ENCODE peak calls at places on chromosomes 13 and 19, in nine cellular contexts. One of them, this sample, is unnamed.

GRCh38 chr13:110398564-110399507 is 91.8 kb downstream of the COL4A2 start:
- DNase-seq in K562: no peak
- DNase-seq in SK-N-SH: no peak
- DNase-seq in HCT116: no peak
- DNase-seq in HepG2: no peak
- DNase-seq in Panc1: no peak
- DNase-seq in HL-60: no peak
- DNase-seq in A549: no peak
- DNase-seq in GM23338: no peak
- DNase-seq in this sample: no peak

GRCh38 chr13:113656831-113657671 is 947 bp downstream of the ATP4B start:
- DNase-seq in HepG2: no peak
- DNase-seq in SK-N-SH: no peak
- DNase-seq in GM23338: no peak
- DNase-seq in HCT116: no peak
- DNase-seq in HL-60: no peak
- DNase-seq in A549: no peak
- DNase-seq in Panc1: no peak
- DNase-seq in K562: no peak
- DNase-seq in this sample: no peak

GRCh38 chr13:24386816-24387708 is 77.7 kb downstream of the C1QTNF9 start:
- DNase-seq in K562: no peak
- DNase-seq in Panc1: no peak
- DNase-seq in HCT116: no peak
- DNase-seq in SK-N-SH: no peak
- DNase-seq in GM23338: no peak
- DNase-seq in HepG2: no peak
- DNase-seq in HL-60: no peak
- DNase-seq in A549: no peak
- DNase-seq in this sample: no peak

GRCh38 chr19:58361900-58362271 is 665 bp downstream of the ZNF497 start:
- DNase-seq in Panc1: peak
- DNase-seq in A549: peak
- DNase-seq in SK-N-SH: peak
- DNase-seq in HL-60: peak
- DNase-seq in HCT116: peak
- DNase-seq in K562: peak
- DNase-seq in GM23338: peak
- DNase-seq in HepG2: peak
- DNase-seq in this sample: no peak

GRCh38 chr13:33367931-33368330 is 82.4 kb upstream of the STARD13 start:
- DNase-seq in K562: no peak
- DNase-seq in A549: no peak
- DNase-seq in SK-N-SH: no peak
- DNase-seq in HL-60: peak
- DNase-seq in HCT116: no peak
- DNase-seq in GM23338: no peak
- DNase-seq in HepG2: no peak
- DNase-seq in Panc1: no peak
- DNase-seq in this sample: peak

GRCh38 chr19:51347209-51347928 is 5.4 kb upstream of the VSIG10L start:
- DNase-seq in Panc1: no peak
- DNase-seq in A549: no peak
- DNase-seq in SK-N-SH: no peak
- DNase-seq in HL-60: no peak
- DNase-seq in HCT116: no peak
- DNase-seq in K562: no peak
- DNase-seq in HepG2: peak
- DNase-seq in GM23338: no peak
- DNase-seq in this sample: no peak

GRCh38 chr13:46274094-46274698 is 62.5 kb downstream of the LRRC63 start:
- DNase-seq in HCT116: no peak
- DNase-seq in A549: no peak
- DNase-seq in GM23338: no peak
- DNase-seq in K562: no peak
- DNase-seq in HL-60: no peak
- DNase-seq in SK-N-SH: no peak
- DNase-seq in HepG2: no peak
- DNase-seq in Panc1: no peak
- DNase-seq in this sample: no peak

GRCh38 chr13:25148005-25148798 is 23.9 kb downstream of the AMER2 start:
- DNase-seq in HepG2: no peak
- DNase-seq in HL-60: no peak
- DNase-seq in K562: no peak
- DNase-seq in A549: no peak
- DNase-seq in HCT116: no peak
- DNase-seq in Panc1: no peak
- DNase-seq in GM23338: no peak
- DNase-seq in SK-N-SH: no peak
- DNase-seq in this sample: peak

GRCh38 chr19:44788971-44789370 is 11.3 kb downstream of the CBLC start:
- DNase-seq in Panc1: no peak
- DNase-seq in HL-60: no peak
- DNase-seq in HCT116: no peak
- DNase-seq in A549: no peak
- DNase-seq in GM23338: no peak
- DNase-seq in HepG2: no peak
- DNase-seq in K562: no peak
- DNase-seq in SK-N-SH: no peak
- DNase-seq in this sample: no peak

GRCh38 chr19:35120492-35120891 is 4.9 kb downstream of the FXYD3 start:
- DNase-seq in HepG2: no peak
- DNase-seq in Panc1: no peak
- DNase-seq in K562: no peak
- DNase-seq in GM23338: no peak
- DNase-seq in SK-N-SH: no peak
- DNase-seq in HCT116: no peak
- DNase-seq in A549: no peak
- DNase-seq in HL-60: no peak
- DNase-seq in this sample: no peak

GRCh38 chr13:50080856-50081105 is 65.5 kb downstream of the KCNRG start:
- DNase-seq in GM23338: no peak
- DNase-seq in Panc1: no peak
- DNase-seq in A549: no peak
- DNase-seq in K562: no peak
- DNase-seq in HepG2: no peak
- DNase-seq in HCT116: no peak
- DNase-seq in HL-60: no peak
- DNase-seq in SK-N-SH: no peak
- DNase-seq in this sample: no peak
- TF ChIP-seq REST in GM23338: no peak
- TF ChIP-seq REST in Panc1: no peak
- TF ChIP-seq REST in A549: no peak
- TF ChIP-seq REST in K562: no peak
- TF ChIP-seq REST in HepG2: no peak
- TF ChIP-seq REST in HCT116: no peak
- TF ChIP-seq REST in HL-60: no peak
- TF ChIP-seq REST in SK-N-SH: no peak
- TF ChIP-seq REST in this sample: no peak

GRCh38 chr19:18044825-18045304 is 36.9 kb downstream of the ARRDC2 start:
- DNase-seq in A549: no peak
- DNase-seq in HL-60: peak
- DNase-seq in Panc1: no peak
- DNase-seq in HepG2: no peak
- DNase-seq in SK-N-SH: no peak
- DNase-seq in GM23338: peak
- DNase-seq in K562: peak
- DNase-seq in HCT116: no peak
- DNase-seq in this sample: peak
- TF ChIP-seq REST in A549: no peak
- TF ChIP-seq REST in HL-60: no peak
- TF ChIP-seq REST in Panc1: no peak
- TF ChIP-seq REST in HepG2: no peak
- TF ChIP-seq REST in SK-N-SH: no peak
- TF ChIP-seq REST in GM23338: no peak
- TF ChIP-seq REST in K562: no peak
- TF ChIP-seq REST in HCT116: no peak
- TF ChIP-seq REST in this sample: no peak

GRCh38 chr19:41398042-41398403 is 405 bp downstream of the BCKDHA start:
- DNase-seq in HepG2: no peak
- DNase-seq in GM23338: no peak
- DNase-seq in SK-N-SH: no peak
- DNase-seq in HCT116: no peak
- DNase-seq in A549: no peak
- DNase-seq in Panc1: no peak
- DNase-seq in HL-60: no peak
- DNase-seq in K562: no peak
- DNase-seq in this sample: no peak
- TF ChIP-seq REST in HepG2: no peak
- TF ChIP-seq REST in GM23338: no peak
- TF ChIP-seq REST in SK-N-SH: no peak
- TF ChIP-seq REST in HCT116: no peak
- TF ChIP-seq REST in A549: no peak
- TF ChIP-seq REST in Panc1: no peak
- TF ChIP-seq REST in HL-60: no peak
- TF ChIP-seq REST in K562: no peak
- TF ChIP-seq REST in this sample: no peak

GRCh38 chr19:1854032-1854541 is 5.8 kb upstream of the REXO1 start:
- DNase-seq in GM23338: no peak
- DNase-seq in SK-N-SH: no peak
- DNase-seq in HCT116: no peak
- DNase-seq in K562: no peak
- DNase-seq in HL-60: no peak
- DNase-seq in A549: no peak
- DNase-seq in Panc1: no peak
- DNase-seq in HepG2: no peak
- DNase-seq in this sample: no peak

GRCh38 chr19:1856345-1856697 is 7.1 kb downstream of the KLF16 start:
- DNase-seq in A549: no peak
- DNase-seq in HCT116: no peak
- DNase-seq in K562: no peak
- DNase-seq in SK-N-SH: no peak
- DNase-seq in HepG2: no peak
- DNase-seq in Panc1: no peak
- DNase-seq in HL-60: peak
- DNase-seq in GM23338: no peak
- DNase-seq in this sample: no peak

GRCh38 chr19:1854542-1855039 is 6.3 kb upstream of the REXO1 start:
- DNase-seq in HL-60: peak
- DNase-seq in SK-N-SH: no peak
- DNase-seq in GM23338: peak
- DNase-seq in A549: no peak
- DNase-seq in Panc1: no peak
- DNase-seq in HCT116: no peak
- DNase-seq in HepG2: no peak
- DNase-seq in K562: no peak
- DNase-seq in this sample: no peak

GRCh38 chr19:1855828-1856255 is 7.5 kb downstream of the KLF16 start:
- DNase-seq in GM23338: no peak
- DNase-seq in A549: no peak
- DNase-seq in HL-60: no peak
- DNase-seq in HepG2: no peak
- DNase-seq in HCT116: no peak
- DNase-seq in Panc1: no peak
- DNase-seq in K562: no peak
- DNase-seq in SK-N-SH: no peak
- DNase-seq in this sample: no peak

DNA sequence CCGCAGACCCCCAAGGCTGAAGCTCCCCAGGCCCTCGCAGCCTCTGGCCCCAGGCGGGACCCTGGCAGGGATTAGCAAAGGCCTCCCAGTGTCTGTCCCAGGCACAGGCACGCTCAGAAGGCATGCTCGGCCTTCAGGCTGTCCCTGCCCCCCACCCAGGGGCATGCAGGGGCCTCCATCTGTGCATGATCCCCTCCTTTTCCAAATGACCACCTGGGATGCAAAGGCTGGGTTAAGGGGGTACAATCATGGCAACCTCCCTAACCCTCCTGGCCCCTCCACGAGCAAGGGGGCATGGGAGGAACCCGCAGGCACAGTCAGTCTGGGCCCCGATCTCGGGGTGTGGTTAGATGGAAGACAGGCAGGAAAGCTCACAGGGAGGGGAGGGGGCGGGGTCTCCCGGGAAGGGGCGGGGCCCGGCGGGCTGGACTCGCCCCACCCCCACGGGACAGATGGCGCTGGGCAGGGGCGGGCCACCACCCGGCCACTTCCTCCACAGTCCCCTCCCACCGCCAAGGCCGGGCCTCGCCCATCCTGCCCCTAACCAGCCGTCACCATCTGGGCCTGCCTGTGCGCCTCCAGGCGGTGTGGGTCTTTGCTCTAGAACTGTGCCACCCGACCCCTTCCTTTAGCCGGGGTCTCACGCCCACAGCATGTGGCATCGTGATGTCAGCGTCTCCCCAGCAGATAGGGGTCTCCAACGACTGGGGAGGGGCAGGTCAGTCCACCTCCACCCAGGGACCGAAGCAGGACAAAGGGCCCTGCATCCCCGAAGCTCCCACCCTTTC is 7.0 kb upstream of the REXO1 start:
- DNase-seq in A549: peak
- DNase-seq in HL-60: peak
- DNase-seq in SK-N-SH: peak
- DNase-seq in Panc1: no peak
- DNase-seq in GM23338: peak
- DNase-seq in HepG2: no peak
- DNase-seq in HCT116: peak
- DNase-seq in K562: peak
- DNase-seq in this sample: peak
- TF ChIP-seq REST in A549: no peak
- TF ChIP-seq REST in HL-60: peak
- TF ChIP-seq REST in SK-N-SH: no peak
- TF ChIP-seq REST in Panc1: no peak
- TF ChIP-seq REST in GM23338: no peak
- TF ChIP-seq REST in HepG2: no peak
- TF ChIP-seq REST in HCT116: no peak
- TF ChIP-seq REST in K562: peak
- TF ChIP-seq REST in this sample: no peak

DNA sequence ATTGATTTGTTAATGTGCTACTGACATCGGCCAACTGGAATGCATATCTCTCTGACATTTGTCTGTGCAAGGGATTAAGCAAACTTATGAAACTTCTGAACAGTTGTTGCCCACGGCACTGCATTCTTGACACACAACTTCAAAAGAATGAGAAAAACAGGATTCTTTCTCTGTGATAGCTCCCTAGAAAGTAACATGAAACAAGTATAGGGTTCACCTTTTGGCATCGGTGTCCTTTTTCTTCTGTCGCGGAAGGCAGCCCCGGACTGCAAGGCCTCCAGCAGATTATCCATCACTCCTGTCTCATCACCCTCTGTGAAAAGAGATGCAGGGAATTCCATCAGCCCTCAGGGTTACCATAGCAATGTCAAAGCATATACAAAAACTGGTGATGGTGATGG is 389.2 kb downstream of the DIAPH3 start:
- DNase-seq in Panc1: no peak
- DNase-seq in HepG2: peak
- DNase-seq in K562: no peak
- DNase-seq in HCT116: no peak
- DNase-seq in SK-N-SH: no peak
- DNase-seq in HL-60: no peak
- DNase-seq in A549: no peak
- DNase-seq in GM23338: peak
- DNase-seq in this sample: no peak
- TF ChIP-seq REST in Panc1: no peak
- TF ChIP-seq REST in HepG2: no peak
- TF ChIP-seq REST in K562: no peak
- TF ChIP-seq REST in HCT116: no peak
- TF ChIP-seq REST in SK-N-SH: no peak
- TF ChIP-seq REST in HL-60: no peak
- TF ChIP-seq REST in A549: no peak
- TF ChIP-seq REST in GM23338: no peak
- TF ChIP-seq REST in this sample: no peak

GRCh38 chr13:77697208-77698103 is at the start of gene SLAIN1:
- DNase-seq in HepG2: peak
- DNase-seq in HCT116: no peak
- DNase-seq in K562: peak
- DNase-seq in HL-60: no peak
- DNase-seq in SK-N-SH: peak
- DNase-seq in Panc1: no peak
- DNase-seq in A549: peak
- DNase-seq in GM23338: peak
- DNase-seq in this sample: no peak
- TF ChIP-seq REST in HepG2: no peak
- TF ChIP-seq REST in HCT116: no peak
- TF ChIP-seq REST in K562: no peak
- TF ChIP-seq REST in HL-60: no peak
- TF ChIP-seq REST in SK-N-SH: no peak
- TF ChIP-seq REST in Panc1: no peak
- TF ChIP-seq REST in A549: no peak
- TF ChIP-seq REST in GM23338: no peak
- TF ChIP-seq REST in this sample: no peak